ENCODE peak calls at places on chromosomes 3 and 15, in seven cellular contexts. N is neuronal stem cell, H is mesendoderm, V is H9, Y is trophoblast cell, S is mesenchymal stem cell, F is H1. Q is an unnamed sample.

GRCh38 chr3:39184968-39185285 is 7.5 kb downstream of the XIRP1 start:
- DNase-seq in N (no peak), H (no peak), V (no peak), Y (no peak), S (no peak), F (no peak), Q (no peak)

GRCh38 chr15:52709172-52709979 is 30.2 kb upstream of the ATOSA start:
- DNase-seq in N (no peak), H (peak; percentile 88), V (peak; percentile 91), Y (peak; percentile 49), S (no peak), F (peak; percentile 49), Q (no peak)

GRCh38 chr3:170903123-170903522 is 5.3 kb downstream of the EIF5A2 start:
- DNase-seq in N (no peak), H (no peak), V (no peak), Y (no peak), S (no peak), F (no peak), Q (no peak)

GRCh38 chr3:40637891-40638290 is 113.1 kb downstream of the ZNF621 start:
- DNase-seq in N (no peak), H (no peak), V (no peak), Y (no peak), S (no peak), F (no peak), Q (no peak)

GRCh38 chr15:69574506-69574905 is 121.9 kb downstream of the RPLP1 start:
- DNase-seq in N (no peak), H (no peak), V (no peak), Y (no peak), S (no peak), F (no peak), Q (no peak)

GRCh38 chr3:113468536-113468935 is 27.2 kb upstream of the CFAP44 start:
- DNase-seq in N (no peak), H (no peak), V (no peak), Y (no peak), S (no peak), F (no peak), Q (peak; percentile 4)

GRCh38 chr15:68776477-68777270 is 44.0 kb downstream of the ANP32A start:
- DNase-seq in N (no peak), H (no peak), V (no peak), Y (no peak), S (no peak), F (no peak), Q (no peak)

GRCh38 chr3:14337828-14338227 is 64.6 kb upstream of the SLC6A6 start:
- DNase-seq in N (no peak), H (no peak), V (no peak), Y (no peak), S (no peak), F (no peak), Q (no peak)

GRCh38 chr15:90231028-90232017 is 2.4 kb downstream of the CIB1 start:
- DNase-seq in N (no peak), H (no peak), V (no peak), Y (peak; percentile 28), S (no peak), F (no peak), Q (no peak)

GRCh38 chr15:74317820-74318375 is 49.5 kb downstream of the CYP11A1 start:
- DNase-seq in N (no peak), H (peak; percentile 77), V (no peak), Y (peak; percentile 81), S (peak; percentile 97), F (no peak), Q (peak; percentile 87)

GRCh38 chr3:156797368-156797767 is 28.8 kb upstream of the LEKR1 start:
- DNase-seq in N (no peak), H (no peak), V (no peak), Y (no peak), S (no peak), F (no peak), Q (no peak)

GRCh38 chr3:154334973-154335420 is 10.7 kb upstream of the DHX36 start:
- DNase-seq in N (no peak), H (peak; percentile 54), V (no peak), Y (peak; percentile 75), S (peak; percentile 58), F (no peak), Q (peak; percentile 53)

GRCh38 chr15:70344666-70345065 is 246.9 kb upstream of the TLE3 start:
- DNase-seq in N (no peak), H (no peak), V (no peak), Y (no peak), S (no peak), F (no peak), Q (no peak)

GRCh38 chr3:71489315-71489761 is 94.2 kb downstream of the FOXP1 start:
- DNase-seq in N (no peak), H (no peak), V (no peak), Y (no peak), S (no peak), F (no peak), Q (no peak)

GRCh38 chr3:28934135-28934813 is 346.6 kb upstream of the RBMS3 start:
- DNase-seq in N (no peak), H (no peak), V (no peak), Y (no peak), S (no peak), F (no peak), Q (no peak)

GRCh38 chr3:159187706-159188105 is 385.9 kb downstream of the MFSD1 start:
- DNase-seq in N (no peak), H (no peak), V (no peak), Y (no peak), S (no peak), F (no peak), Q (no peak)

GRCh38 chr15:93587046-93587445 is 498.0 kb upstream of the RGMA start:
- DNase-seq in N (no peak), H (no peak), V (no peak), Y (no peak), S (no peak), F (no peak), Q (no peak)

GRCh38 chr3:27483117-27484001 is 825 bp downstream of the SLC4A7 start:
- DNase-seq in N (peak; percentile 33), H (peak; percentile 82), V (peak; percentile 43), Y (peak; percentile 61), S (peak; percentile 78), F (no peak), Q (peak; percentile 81)

GRCh38 chr3:66149269-66149668 is 71.5 kb upstream of the SLC25A26 start:
- DNase-seq in N (no peak), H (no peak), V (no peak), Y (no peak), S (no peak), F (no peak), Q (no peak)

GRCh38 chr3:188656196-188656982 is 502.4 kb downstream of the LPP start:
- DNase-seq in N (no peak), H (no peak), V (no peak), Y (peak; percentile 27), S (peak; percentile 74), F (no peak), Q (peak; percentile 61)

DNA sequence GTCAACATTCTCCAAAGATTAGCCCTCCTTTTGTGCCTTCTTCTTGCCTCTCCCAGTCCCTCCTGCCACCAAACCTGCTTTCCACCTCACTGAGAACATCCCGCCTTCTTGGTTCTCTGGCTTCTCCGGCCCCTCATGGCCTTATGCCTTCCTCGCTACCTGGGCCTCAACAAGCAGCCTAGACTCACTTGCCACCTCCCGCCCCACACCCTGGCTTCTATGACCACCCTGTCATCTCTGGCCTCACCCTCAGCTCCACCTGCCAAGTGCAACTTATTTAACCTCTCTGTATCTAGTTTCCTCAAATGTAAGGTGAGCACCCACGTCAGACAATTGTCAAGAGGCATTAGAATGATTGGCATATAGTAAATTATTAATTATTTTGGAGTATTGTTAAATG is 68.8 kb upstream of the MEX3B start:
- DNase-seq in N (no peak), H (no peak), V (no peak), Y (no peak), S (no peak), F (no peak), Q (no peak)
- H3K18ac ChIP-seq in N (no peak overlapping the region), H (no peak overlapping the region), V (no peak overlapping the region), Y (no peak overlapping the region), S (no peak overlapping the region), F (no peak overlapping the region), Q (no peak overlapping the region)

GRCh38 chr3:75985432-75985831 is 200.1 kb upstream of the ZNF717 start:
- DNase-seq in N (no peak), H (no peak), V (no peak), Y (no peak), S (peak; percentile 3), F (no peak), Q (no peak)
- H3K18ac ChIP-seq in N (no peak overlapping the region), H (no peak overlapping the region), V (no peak overlapping the region), Y (no peak overlapping the region), S (no peak overlapping the region), F (no peak overlapping the region), Q (no peak overlapping the region)

GRCh38 chr3:83968386-83968785 is 990.4 kb upstream of the CADM2 start:
- DNase-seq in N (no peak), H (no peak), V (no peak), Y (no peak), S (no peak), F (no peak), Q (no peak)
- H3K18ac ChIP-seq in N (no peak overlapping the region), H (no peak overlapping the region), V (no peak overlapping the region), Y (no peak overlapping the region), S (no peak overlapping the region), F (no peak overlapping the region), Q (no peak overlapping the region)

GRCh38 chr15:79418693-79419279 is 13.3 kb upstream of the MINAR1 start:
- DNase-seq in N (no peak), H (peak; percentile 46), V (no peak), Y (no peak), S (no peak), F (no peak), Q (no peak)
- H3K18ac ChIP-seq in N (peak overlapping the region; percentile 15), H (no peak overlapping the region), V (no peak overlapping the region), Y (no peak overlapping the region), S (no peak overlapping the region), F (no peak overlapping the region), Q (no peak overlapping the region)

DNA sequence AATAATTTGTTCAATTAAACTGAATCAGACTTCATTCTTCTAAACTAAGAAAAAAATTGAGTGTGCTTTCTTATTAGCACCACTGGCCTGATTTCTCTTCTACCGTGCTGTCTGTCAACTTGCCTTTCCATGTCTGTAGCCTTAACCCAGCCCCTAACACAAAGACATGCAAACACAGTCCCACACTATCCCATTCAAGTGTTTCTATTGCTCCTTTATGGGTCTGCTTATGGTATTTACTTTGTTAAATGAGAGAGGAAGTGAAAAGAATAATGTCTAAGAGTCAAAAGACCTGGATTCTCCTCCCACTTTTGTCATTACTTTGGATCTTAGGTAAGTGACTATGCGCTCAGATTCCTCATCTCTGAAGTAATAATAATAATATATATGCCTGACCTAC is 55.3 kb downstream of the GTF2E1 start:
- DNase-seq in N (no peak), H (no peak), V (no peak), Y (no peak), S (no peak), F (no peak), Q (no peak)
- H3K18ac ChIP-seq in N (no peak overlapping the region), H (no peak overlapping the region), V (no peak overlapping the region), Y (no peak overlapping the region), S (no peak overlapping the region), F (no peak overlapping the region), Q (no peak overlapping the region)

GRCh38 chr3:44297255-44297654 is 41.3 kb upstream of the TCAIM start:
- DNase-seq in N (no peak), H (no peak), V (no peak), Y (no peak), S (no peak), F (no peak), Q (no peak)

GRCh38 chr3:44289882-44290462 is 48.3 kb downstream of the TOPAZ1 start:
- DNase-seq in N (no peak), H (no peak), V (no peak), Y (no peak), S (no peak), F (no peak), Q (no peak)

GRCh38 chr3:44292947-44293346 is 45.6 kb upstream of the TCAIM start:
- DNase-seq in N (no peak), H (no peak), V (no peak), Y (no peak), S (no peak), F (no peak), Q (no peak)
- H3K18ac ChIP-seq in N (no peak overlapping the region), H (no peak overlapping the region), V (no peak overlapping the region), Y (no peak overlapping the region), S (no peak overlapping the region), F (no peak overlapping the region), Q (no peak overlapping the region)

Q was measured in IMR-90.